ENCODE peak calls at places on chromosomes 3 and 15, in seven cellular contexts. M is left ventricle myocardium inferior, Q is NT2/D1, E is thyroid gland, F is sigmoid colon, Z is transverse colon, L is tibial artery. I is an unnamed sample.

GRCh38 chr3:173465898-173466678 is 68.5 kb downstream of the NLGN1 start:
- DNase-seq in F (no peak), M (no peak), Z (no peak), L (no peak), Q (no peak), E (no peak), I (no peak)

GRCh38 chr15:52790941-52791751 is 1.0 kb upstream of the ONECUT1 start:
- DNase-seq in M (no peak), F (no peak), Z (no peak), Q (no peak), E (no peak), L (no peak), I (no peak)

GRCh38 chr15:78937132-78937739 is 7.6 kb downstream of the CTSH start:
- DNase-seq in M (peak; percentile 54), Q (no peak), L (no peak), F (no peak), E (no peak), Z (no peak), I (no peak)

GRCh38 chr3:190614466-190615384 is 100.8 kb downstream of the IL1RAP start:
- DNase-seq in F (no peak), Q (no peak), Z (no peak), E (no peak), M (no peak), L (no peak), I (no peak)

GRCh38 chr3:171284308-171285075 is 175.7 kb downstream of the TNIK start:
- DNase-seq in L (peak; percentile 80), E (no peak), Q (no peak), Z (no peak), M (no peak), F (peak; percentile 79), I (peak; percentile 64)

GRCh38 chr15:71806452-71806931 is 3.9 kb upstream of the NR2E3 start:
- DNase-seq in M (no peak), F (no peak), Z (no peak), E (no peak), L (no peak), Q (no peak), I (peak; percentile 31)

GRCh38 chr3:127978636-127979035 is 63.6 kb downstream of the KBTBD12 start:
- DNase-seq in M (no peak), L (no peak), E (no peak), Q (no peak), Z (no peak), F (no peak), I (no peak)

GRCh38 chr15:41879321-41879845 is 14.5 kb downstream of the SPTBN5 start:
- DNase-seq in M (no peak), L (no peak), Z (no peak), F (no peak), Q (no peak), E (no peak), I (no peak)

GRCh38 chr15:31867536-31868442 is 162.5 kb upstream of the CHRNA7 start:
- DNase-seq in F (no peak), E (peak; percentile 66), L (no peak), Z (peak; percentile 64), Q (peak; percentile 51), M (peak; percentile 69), I (no peak)

GRCh38 chr3:99211309-99211708 is 309.8 kb upstream of the DCBLD2 start:
- DNase-seq in L (no peak), Z (no peak), F (no peak), Q (no peak), M (no peak), E (no peak), I (no peak)

DNA sequence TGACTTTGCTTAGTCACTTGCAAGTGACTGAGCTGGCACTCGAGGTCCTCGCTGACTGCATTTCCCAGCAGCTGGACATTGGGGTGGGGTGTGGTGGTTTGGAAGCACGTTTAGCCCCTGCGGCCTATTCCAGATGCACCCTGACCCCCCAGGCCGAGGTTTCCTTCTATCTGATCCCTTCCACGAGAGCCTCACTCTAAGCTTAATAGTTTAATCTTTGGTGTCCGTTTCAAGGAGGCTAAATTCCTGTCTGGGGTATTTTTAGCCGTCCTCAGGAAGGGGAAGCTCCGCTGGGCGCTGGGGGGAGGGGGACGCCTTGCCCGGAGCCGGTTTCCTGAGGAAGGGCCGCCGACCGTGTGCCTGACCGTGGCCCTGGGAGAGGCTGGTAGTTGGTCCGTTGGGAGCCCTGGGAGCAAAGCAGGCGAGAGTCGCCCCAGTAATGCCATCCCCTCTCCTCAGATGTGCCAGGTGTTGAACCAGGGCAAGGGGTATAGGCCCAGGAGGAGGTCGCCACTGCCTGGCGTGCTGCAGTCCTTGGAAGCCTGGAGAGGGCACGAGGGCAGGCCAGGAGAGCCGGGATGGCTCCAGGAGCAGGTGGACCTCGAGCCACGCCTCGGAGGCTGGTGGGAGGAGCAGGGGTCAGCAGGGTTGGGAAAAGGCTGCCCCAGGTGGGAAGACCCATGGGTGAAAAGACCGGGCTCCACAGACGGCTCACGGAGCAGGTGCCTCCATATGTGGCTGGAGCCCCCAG is 37.2 kb downstream of the IDH2 start:
- DNase-seq in F (no peak), Z (no peak), Q (no peak), L (peak; percentile 63), M (peak; percentile 80), E (peak; percentile 37), I (no peak)
- H3K4me1 ChIP-seq in F (peaks cover 55% of the 10 kb centered on the region), Z (peaks cover 29% of the 10 kb centered on the region), Q (peaks cover 25% of the 10 kb centered on the region), L (no peaks in the 10 kb centered on the region), M (peaks cover 56% of the 10 kb centered on the region), E (peaks cover 27% of the 10 kb centered on the region), I (no peaks in the 10 kb centered on the region)

GRCh38 chr15:91855684-91856553 is 2.4 kb downstream of the SLCO3A1 start:
- DNase-seq in E (peak; percentile 77), Q (peak; percentile 40), F (no peak), L (no peak), M (no peak), Z (peak; percentile 73), I (no peak)

GRCh38 chr15:91853968-91854943 is 748 bp downstream of the SLCO3A1 start:
- DNase-seq in Q (peak; percentile 18), F (peak; percentile 71), Z (peak; percentile 57), L (peak; percentile 33), E (peak; percentile 74), M (peak; percentile 64), I (peak; percentile 24)

GRCh38 chr15:91852741-91853500 is 587 bp upstream of the SLCO3A1 start:
- DNase-seq in F (peak; percentile 88), L (peak; percentile 77), M (peak; percentile 83), Z (peak; percentile 79), Q (peak; percentile 38), E (peak; percentile 75), I (peak; percentile 55)

GRCh38 chr15:91855241-91855640 is 1.7 kb downstream of the SLCO3A1 start:
- DNase-seq in Q (no peak), L (no peak), F (no peak), E (no peak), M (no peak), Z (no peak), I (no peak)

GRCh38 chr15:91853501-91853967 is at the start of gene SLCO3A1:
- DNase-seq in Z (peak; percentile 79), E (peak; percentile 86), F (peak; percentile 87), L (peak; percentile 78), M (peak; percentile 86), Q (peak; percentile 43), I (no peak)
- H3K4me1 ChIP-seq in Z (peaks cover 10% of the 10 kb centered on the region), E (peaks cover 41% of the 10 kb centered on the region), F (peaks cover 25% of the 10 kb centered on the region), L (no peaks in the 10 kb centered on the region), M (peaks cover 70% of the 10 kb centered on the region), Q (peaks cover 10% of the 10 kb centered on the region), I (peaks cover 18% of the 10 kb centered on the region)

GRCh38 chr15:67084561-67084960 is 19.2 kb downstream of the SMAD3 start:
- DNase-seq in F (no peak), M (no peak), Q (no peak), E (no peak), Z (no peak), L (no peak), I (no peak)

GRCh38 chr15:67083135-67083766 is 17.8 kb downstream of the SMAD3 start:
- DNase-seq in L (no peak), M (no peak), E (no peak), Q (no peak), Z (no peak), F (no peak), I (no peak)

GRCh38 chr15:67085818-67086649 is 20.6 kb downstream of the SMAD3 start:
- DNase-seq in E (peak; percentile 89), Q (no peak), M (no peak), L (no peak), F (no peak), Z (no peak), I (no peak)

GRCh38 chr15:67086650-67086941 is 21.2 kb downstream of the SMAD3 start:
- DNase-seq in L (no peak), F (no peak), Z (no peak), E (no peak), Q (no peak), M (no peak), I (no peak)

DNA sequence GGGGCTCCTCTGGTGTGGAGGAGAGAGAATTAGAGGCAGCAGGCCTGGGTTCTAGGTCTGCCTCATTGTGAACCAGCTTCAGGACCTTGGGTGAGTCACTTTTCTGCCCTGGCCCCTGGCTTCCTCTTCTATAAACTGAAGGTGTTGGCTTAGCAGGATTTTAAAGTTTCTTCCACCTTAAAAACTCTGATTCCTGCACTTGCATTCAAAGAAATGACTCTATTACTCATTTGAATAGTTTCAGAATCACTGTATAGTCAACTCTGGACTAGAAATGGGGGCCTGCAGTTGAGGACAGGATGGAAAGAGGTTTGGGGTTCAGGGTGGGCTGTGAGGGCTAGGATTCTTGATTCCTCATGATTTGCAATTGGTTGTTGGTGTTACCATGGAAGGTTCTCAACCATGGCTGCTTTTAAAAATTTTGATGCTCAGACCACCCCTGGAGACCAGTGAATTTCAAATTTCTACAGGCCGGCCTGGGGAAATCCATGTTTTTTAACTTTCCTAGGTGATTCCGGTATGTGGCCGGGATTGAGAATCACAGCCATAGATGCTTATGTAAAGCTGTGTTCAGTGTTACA is 19.9 kb downstream of the SMAD3 start:
- DNase-seq in M (no peak), L (no peak), Z (no peak), Q (no peak), F (no peak), E (no peak), I (no peak)
- H3K4me1 ChIP-seq in M (peaks cover 100% of the 10 kb centered on the region), L (peaks cover 5% of the 10 kb centered on the region), Z (peaks cover 58% of the 10 kb centered on the region), Q (peaks cover 17% of the 10 kb centered on the region), F (peaks cover 70% of the 10 kb centered on the region), E (peaks cover 91% of the 10 kb centered on the region), I (peaks cover 90% of the 10 kb centered on the region)

GRCh38 chr3:16506884-16507409 is 6.6 kb downstream of the RFTN1 start:
- DNase-seq in Q (no peak), F (no peak), M (no peak), E (no peak), Z (no peak), L (no peak), I (no peak)
- H3K4me1 ChIP-seq in Q (no peaks in the 10 kb centered on the region), F (peaks cover 8% of the 10 kb centered on the region), M (peaks cover 99% of the 10 kb centered on the region), E (peaks cover 49% of the 10 kb centered on the region), Z (no peaks in the 10 kb centered on the region), L (no peaks in the 10 kb centered on the region), I (peaks cover 47% of the 10 kb centered on the region)

DNA sequence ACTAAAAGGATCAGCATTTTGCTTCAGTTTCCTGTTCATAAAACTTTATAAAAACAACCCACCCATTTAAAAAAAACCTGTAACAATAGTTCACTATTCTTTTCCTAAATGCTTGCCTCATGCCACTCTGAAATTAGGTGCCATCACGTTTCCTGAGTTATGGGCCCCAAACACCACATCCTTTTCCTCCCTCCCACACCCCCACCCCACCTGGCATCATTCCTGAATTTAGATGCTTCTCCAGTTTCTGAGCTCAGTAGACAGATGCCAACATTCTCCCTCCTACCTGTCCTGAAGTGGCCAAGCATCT is 11.9 kb upstream of the ARHGEF3 start:
- DNase-seq in M (no peak), Z (no peak), F (no peak), E (no peak), L (no peak), Q (no peak), I (no peak)
- H3K4me1 ChIP-seq in M (peaks cover 21% of the 10 kb centered on the region), Z (no peaks in the 10 kb centered on the region), F (peaks cover 27% of the 10 kb centered on the region), E (peaks cover 18% of the 10 kb centered on the region), L (no peaks in the 10 kb centered on the region), Q (no peaks in the 10 kb centered on the region), I (no peaks in the 10 kb centered on the region)

GRCh38 chr3:192850501-192850981 is 67.1 kb downstream of the MB21D2 start:
- DNase-seq in M (no peak), Q (no peak), L (no peak), F (no peak), E (no peak), Z (peak; percentile 70), I (peak; percentile 35)
- H3K4me1 ChIP-seq in M (peaks cover 24% of the 10 kb centered on the region), Q (no peaks in the 10 kb centered on the region), L (peaks cover 4% of the 10 kb centered on the region), F (peaks cover 34% of the 10 kb centered on the region), E (peaks cover 7% of the 10 kb centered on the region), Z (peaks cover 3% of the 10 kb centered on the region), I (peaks cover 52% of the 10 kb centered on the region)

I was measured in SJSA1.